ENCODE peak calls at places on chromosome 13, in nine cellular contexts. F is PC-9, A is PC-3, Y is A549, U is H1, J is neural progenitor cell, V is osteoblast, M is OCI-LY7, K is MM.1S. Q is an unnamed sample.

GRCh38 chr13:46622918-46623256 is 69.9 kb downstream of the LRCH1 start:
- DNase-seq in F (no peak), A (peak), Y (no peak), U (no peak), J (no peak), V (no peak), M (peak), K (no peak), Q (peak)

GRCh38 chr13:48949566-48950506 is 25.9 kb upstream of the FNDC3A start:
- DNase-seq in F (no peak), A (no peak), Y (no peak), U (no peak), J (no peak), V (no peak), M (no peak), K (no peak), Q (no peak)

GRCh38 chr13:111623170-111623569 is 302.7 kb downstream of the TEX29 start:
- DNase-seq in F (no peak), A (no peak), Y (no peak), U (no peak), J (no peak), V (no peak), M (no peak), K (no peak), Q (no peak)

GRCh38 chr13:42996584-42996983 is 4.5 kb upstream of the EPSTI1 start:
- DNase-seq in F (peak), A (peak), Y (peak), U (no peak), J (no peak), V (peak), M (no peak), K (no peak), Q (peak)

GRCh38 chr13:49610176-49610575 is 18.1 kb upstream of the ARL11 start:
- DNase-seq in F (no peak), A (no peak), Y (no peak), U (no peak), J (no peak), V (no peak), M (peak), K (no peak), Q (no peak)

GRCh38 chr13:29707876-29708543 is 112.5 kb upstream of the SLC7A1 start:
- DNase-seq in F (peak), A (peak), Y (peak), U (peak), J (peak), V (no peak), M (peak), K (peak), Q (peak)

GRCh38 chr13:37526710-37527446 is 71.7 kb downstream of the POSTN start:
- DNase-seq in F (no peak), A (no peak), Y (no peak), U (no peak), J (no peak), V (peak), M (no peak), K (no peak), Q (no peak)

GRCh38 chr13:93776936-93777335 is 550.3 kb downstream of the GPC6 start:
- DNase-seq in F (no peak), A (peak), Y (no peak), U (no peak), J (no peak), V (peak), M (no peak), K (no peak), Q (no peak)

GRCh38 chr13:24183741-24184182 is 23.2 kb downstream of the SPATA13 start:
- DNase-seq in F (no peak), A (no peak), Y (no peak), U (no peak), J (no peak), V (no peak), M (no peak), K (no peak), Q (no peak)

GRCh38 chr13:110921209-110921608 is 6.3 kb upstream of the ANKRD10 start:
- DNase-seq in F (no peak), A (no peak), Y (no peak), U (no peak), J (no peak), V (no peak), M (no peak), K (no peak), Q (no peak)

GRCh38 chr13:111248822-111249221 is 71.6 kb upstream of the TEX29 start:
- DNase-seq in F (no peak), A (no peak), Y (no peak), U (no peak), J (no peak), V (no peak), M (no peak), K (no peak), Q (no peak)

GRCh38 chr13:77430377-77430951 is 103.6 kb upstream of the MYCBP2 start:
- DNase-seq in F (no peak), A (no peak), Y (no peak), U (no peak), J (no peak), V (no peak), M (no peak), K (no peak), Q (no peak)

DNA sequence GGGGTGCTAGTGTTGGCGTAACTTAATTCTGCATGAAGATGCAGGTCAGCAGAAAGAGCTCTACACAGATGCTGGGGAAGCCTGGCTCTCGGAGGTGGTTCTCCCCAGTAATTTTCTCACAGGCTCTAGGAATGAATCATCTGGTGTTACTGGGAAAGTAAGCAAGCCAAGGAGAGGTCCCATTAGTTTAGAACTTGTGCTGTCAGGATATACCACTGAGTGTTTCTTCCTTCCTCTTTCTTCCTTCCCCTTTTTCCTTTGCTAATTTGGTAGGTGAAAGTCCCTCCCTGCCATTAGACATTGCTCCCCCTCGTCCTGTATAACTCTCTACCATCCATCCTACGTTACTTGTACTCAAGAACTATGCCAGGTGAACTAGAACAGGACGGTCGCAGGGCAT is 68.3 kb downstream of the ATP8A2 start:
- DNase-seq in F (no peak), A (no peak), Y (no peak), U (no peak), J (no peak), V (no peak), M (no peak), K (no peak), Q (no peak)
- H3K4me2 ChIP-seq in F (no peak), A (no peak), Y (no peak), U (no peak), J (no peak), V (no peak), M (no peak), K (no peak), Q (no peak)

GRCh38 chr13:98403076-98403475 is 173.8 kb downstream of the STK24 start:
- DNase-seq in F (no peak), A (no peak), Y (no peak), U (no peak), J (no peak), V (no peak), M (no peak), K (no peak), Q (no peak)
- H3K4me2 ChIP-seq in F (no peak), A (no peak), Y (no peak), U (no peak), J (no peak), V (no peak), M (no peak), K (no peak), Q (no peak)

GRCh38 chr13:20053891-20054290 is 95.4 kb downstream of the ZMYM2 start:
- DNase-seq in F (no peak), A (no peak), Y (no peak), U (no peak), J (no peak), V (no peak), M (no peak), K (no peak), Q (no peak)

GRCh38 chr13:20051366-20051765 is 92.8 kb downstream of the ZMYM2 start:
- DNase-seq in F (no peak), A (no peak), Y (no peak), U (no peak), J (no peak), V (no peak), M (no peak), K (no peak), Q (no peak)

GRCh38 chr13:20045946-20046548 is 87.5 kb downstream of the ZMYM2 start:
- DNase-seq in F (no peak), A (no peak), Y (no peak), U (no peak), J (no peak), V (no peak), M (no peak), K (no peak), Q (no peak)

GRCh38 chr13:20053016-20053415 is 94.5 kb downstream of the ZMYM2 start:
- DNase-seq in F (no peak), A (no peak), Y (no peak), U (no peak), J (no peak), V (peak), M (no peak), K (no peak), Q (no peak)

GRCh38 chr13:20049558-20050473 is 91.3 kb downstream of the ZMYM2 start:
- DNase-seq in F (no peak), A (no peak), Y (no peak), U (no peak), J (no peak), V (no peak), M (no peak), K (no peak), Q (no peak)
- H3K4me2 ChIP-seq in F (no peak), A (no peak), Y (no peak), U (no peak), J (no peak), V (no peak), M (no peak), K (no peak), Q (no peak)

GRCh38 chr13:50720856-50721663 is 122.4 kb downstream of the DLEU7 start:
- DNase-seq in F (no peak), A (no peak), Y (no peak), U (no peak), J (no peak), V (no peak), M (no peak), K (no peak), Q (no peak)
- H3K4me2 ChIP-seq in F (no peak), A (no peak), Y (no peak), U (no peak), J (no peak), V (no peak), M (no peak), K (no peak), Q (no peak)

DNA sequence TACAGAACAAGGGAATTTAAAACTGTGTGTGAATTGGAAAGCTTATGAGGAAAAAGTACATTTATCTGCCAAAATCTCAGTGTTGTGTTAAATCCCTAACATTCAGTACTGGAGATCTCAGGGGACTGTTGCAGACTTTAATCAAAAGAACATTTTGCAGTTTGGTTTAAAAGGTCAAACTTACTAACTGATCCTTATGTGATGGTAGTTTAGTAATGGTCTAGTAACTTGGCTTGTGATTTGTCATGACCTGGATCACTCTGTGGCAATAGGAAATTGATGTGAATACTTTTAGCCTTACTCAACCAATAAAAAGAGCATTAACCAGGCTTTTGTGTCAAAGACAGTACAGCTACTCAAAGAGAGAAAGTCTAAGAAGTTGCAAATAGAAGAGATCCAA is 862.0 kb upstream of the MIR17HG start:
- DNase-seq in F (no peak), A (peak), Y (peak), U (no peak), J (no peak), V (peak), M (no peak), K (no peak), Q (peak)
- H3K4me2 ChIP-seq in F (no peak), A (peak), Y (peak), U (no peak), J (no peak), V (peak), M (no peak), K (no peak), Q (peak)

Q was measured in mammary epithelial cell.